ENCODE peak calls at places on chromosomes 1 and 21, in five cellular contexts. W is left lung, U is tibial artery, P is small intestine, J is pancreas. Y is an unnamed sample.

GRCh38 chr1:234631721-234632125 is 21.7 kb upstream of the IRF2BP2 start:
- DNase-seq in W (no peak), U (no peak), P (peak; percentile 69), J (no peak), Y (no peak)

GRCh38 chr1:106225406-106225805 is 831.1 kb upstream of the PRMT6 start:
- DNase-seq in W (no peak), U (no peak), P (no peak), J (no peak), Y (no peak)

GRCh38 chr1:47485817-47486216 is 48.0 kb downstream of the FOXD2 start:
- DNase-seq in W (no peak), U (no peak), P (no peak), J (no peak), Y (no peak)

GRCh38 chr21:43989401-43989800 is 22.7 kb upstream of the TRAPPC10 start:
- DNase-seq in W (no peak), U (no peak), P (no peak), J (no peak), Y (no peak)

GRCh38 chr1:165365344-165365743 is 8.8 kb upstream of the LMX1A start:
- DNase-seq in W (no peak), U (no peak), P (no peak), J (no peak), Y (no peak)

GRCh38 chr1:58848818-58849411 is 65.1 kb upstream of the JUN start:
- DNase-seq in W (peak; percentile 72), U (peak; percentile 71), P (peak; percentile 23), J (peak; percentile 43), Y (peak; percentile 73)

GRCh38 chr21:41166947-41167346 is 1.0 kb upstream of the BACE2 start:
- DNase-seq in W (peak; percentile 37), U (peak; percentile 67), P (no peak), J (peak; percentile 32), Y (no peak)

GRCh38 chr1:33640114-33640660 is 167.7 kb downstream of the ZSCAN20 start:
- DNase-seq in W (no peak), U (no peak), P (no peak), J (no peak), Y (no peak)

GRCh38 chr1:215539803-215540575 is 27.1 kb upstream of the KCTD3 start:
- DNase-seq in W (no peak), U (no peak), P (peak; percentile 25), J (no peak), Y (no peak)

GRCh38 chr1:119537979-119538378 is 31.0 kb downstream of the HSD3B1 start:
- DNase-seq in W (no peak), U (no peak), P (peak; percentile 13), J (no peak), Y (no peak)

GRCh38 chr1:26290061-26290415 is 10.2 kb downstream of the SH3BGRL3 start:
- DNase-seq in W (no peak), U (no peak), P (no peak), J (no peak), Y (peak; percentile 59)

GRCh38 chr1:155932085-155932484 is 2.1 kb downstream of the KHDC4 start:
- DNase-seq in W (no peak), U (no peak), P (peak; percentile 41), J (no peak), Y (no peak)

GRCh38 chr1:43582162-43582566 is 51.5 kb downstream of the PTPRF start:
- DNase-seq in W (peak; percentile 61), U (no peak), P (peak; percentile 96), J (no peak), Y (no peak)

GRCh38 chr1:217747156-217747769 is 116.1 kb downstream of the SPATA17 start:
- DNase-seq in W (no peak), U (no peak), P (peak; percentile 26), J (no peak), Y (no peak)

GRCh38 chr1:204828352-204828850 is 42.3 kb upstream of the NFASC start:
- DNase-seq in W (no peak), U (peak; percentile 29), P (peak; percentile 43), J (no peak), Y (no peak)

GRCh38 chr21:31282095-31282709 is 61.9 kb downstream of the TIAM1 start:
- DNase-seq in W (no peak), U (no peak), P (peak; percentile 37), J (no peak), Y (no peak)

GRCh38 chr1:202416641-202417040 is 68.1 kb downstream of the PPP1R12B start:
- DNase-seq in W (no peak), U (no peak), P (no peak), J (no peak), Y (no peak)

GRCh38 chr1:61851849-61852692 is 109.8 kb downstream of the PATJ start:
- DNase-seq in W (no peak), U (no peak), P (peak; percentile 60), J (no peak), Y (no peak)

GRCh38 chr1:221557024-221557423 is 184.9 kb downstream of the DUSP10 start:
- DNase-seq in W (no peak), U (no peak), P (no peak), J (no peak), Y (no peak)

GRCh38 chr1:184792450-184792969 is 37.9 kb upstream of the EDEM3 start:
- DNase-seq in W (peak; percentile 64), U (peak; percentile 92), P (peak; percentile 82), J (peak; percentile 92), Y (peak; percentile 78)

GRCh38 chr1:206735553-206736031 is 35.0 kb upstream of the IL19 start:
- DNase-seq in W (no peak), U (no peak), P (no peak), J (peak; percentile 15), Y (no peak)

GRCh38 chr1:19650416-19651140 is 6.5 kb downstream of the NBL1 start:
- DNase-seq in W (no peak), U (no peak), P (no peak), J (no peak), Y (no peak)

GRCh38 chr1:150973826-150974579 is 632 bp downstream of the CERS2 start:
- DNase-seq in W (peak; percentile 56), U (peak; percentile 29), P (peak; percentile 51), J (peak; percentile 34), Y (no peak)

GRCh38 chr21:32467291-32467690 is 54.8 kb downstream of the EVA1C start:
- DNase-seq in W (no peak), U (no peak), P (no peak), J (no peak), Y (no peak)

DNA sequence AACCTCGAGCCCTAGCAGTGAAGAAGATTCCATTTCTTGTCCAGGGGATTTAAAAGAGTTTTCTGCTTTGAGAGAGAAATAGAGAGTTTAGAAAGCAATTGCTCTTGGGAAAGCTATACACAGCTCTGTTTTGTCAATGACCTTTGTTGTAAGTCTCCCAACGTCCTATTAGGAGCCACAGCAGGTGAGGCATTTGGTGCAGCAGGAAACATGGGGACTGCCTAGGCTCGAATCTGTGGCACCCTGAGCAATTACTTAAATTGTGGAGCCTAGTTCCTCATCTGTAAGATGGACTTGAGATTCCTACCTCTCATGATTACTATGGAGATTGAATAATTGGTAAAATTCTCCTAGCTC is 8.2 kb downstream of the DCLRE1B start:
- DNase-seq in W (no peak), U (no peak), P (no peak), J (no peak), Y (no peak)
- H3K27ac ChIP-seq in W (peak overlapping the region; percentile 31), U (peak overlapping the region; percentile 73), P (peak overlapping the region; percentile 80), J (peak overlapping the region; percentile 10), Y (peak overlapping the region; percentile 1)

GRCh38 chr21:46128983-46129571 is 26.3 kb downstream of the FTCD start:
- DNase-seq in W (no peak), U (peak; percentile 28), P (no peak), J (no peak), Y (no peak)
- H3K27ac ChIP-seq in W (no peak overlapping the region), U (no peak overlapping the region), P (no peak overlapping the region), J (no peak overlapping the region), Y (no peak overlapping the region)

GRCh38 chr1:15217654-15218053 is 29.4 kb upstream of the FHAD1 start:
- DNase-seq in W (no peak), U (no peak), P (no peak), J (no peak), Y (no peak)

GRCh38 chr1:15212989-15213291 is 34.1 kb upstream of the FHAD1 start:
- DNase-seq in W (no peak), U (no peak), P (no peak), J (no peak), Y (no peak)

GRCh38 chr1:15213333-15213732 is 33.7 kb upstream of the FHAD1 start:
- DNase-seq in W (no peak), U (no peak), P (no peak), J (no peak), Y (no peak)

GRCh38 chr1:15214507-15214906 is 32.5 kb upstream of the FHAD1 start:
- DNase-seq in W (no peak), U (no peak), P (no peak), J (no peak), Y (no peak)

DNA sequence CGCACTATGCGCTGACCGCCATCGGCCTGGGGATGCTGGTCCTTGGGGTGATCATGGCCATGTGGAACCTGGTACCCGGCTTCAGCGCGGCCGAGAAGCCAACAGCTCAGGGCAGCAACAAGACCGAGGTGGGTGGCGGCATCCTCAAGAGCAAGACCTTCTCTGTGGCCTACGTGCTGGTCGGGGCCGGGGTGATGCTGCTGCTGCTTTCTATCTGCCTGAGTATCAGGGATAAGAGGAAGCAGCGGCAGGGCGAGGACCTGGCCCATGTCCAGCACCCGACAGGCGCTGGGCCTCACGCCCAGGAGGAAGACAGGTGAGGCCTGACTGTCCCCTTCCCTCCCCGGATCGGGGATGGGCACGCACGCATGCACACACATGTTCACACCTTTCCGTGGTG is 31.9 kb upstream of the FHAD1 start:
- DNase-seq in W (no peak), U (no peak), P (peak; percentile 41), J (no peak), Y (no peak)
- H3K27ac ChIP-seq in W (no peak overlapping the region), U (peak overlapping the region; percentile 66), P (no peak overlapping the region), J (no peak overlapping the region), Y (no peak overlapping the region)

GRCh38 chr1:35572296-35572695 is 818 bp upstream of the TFAP2E start:
- DNase-seq in W (no peak), U (no peak), P (no peak), J (no peak), Y (no peak)

GRCh38 chr1:35574655-35575400 is 1.7 kb downstream of the TFAP2E start:
- DNase-seq in W (no peak), U (no peak), P (no peak), J (no peak), Y (no peak)

GRCh38 chr1:35575401-35575958 is 2.4 kb downstream of the TFAP2E start:
- DNase-seq in W (no peak), U (no peak), P (no peak), J (no peak), Y (no peak)

GRCh38 chr1:35573198-35573775 is at the start of gene TFAP2E:
- DNase-seq in W (peak; percentile 63), U (no peak), P (peak; percentile 38), J (no peak), Y (no peak)

DNA sequence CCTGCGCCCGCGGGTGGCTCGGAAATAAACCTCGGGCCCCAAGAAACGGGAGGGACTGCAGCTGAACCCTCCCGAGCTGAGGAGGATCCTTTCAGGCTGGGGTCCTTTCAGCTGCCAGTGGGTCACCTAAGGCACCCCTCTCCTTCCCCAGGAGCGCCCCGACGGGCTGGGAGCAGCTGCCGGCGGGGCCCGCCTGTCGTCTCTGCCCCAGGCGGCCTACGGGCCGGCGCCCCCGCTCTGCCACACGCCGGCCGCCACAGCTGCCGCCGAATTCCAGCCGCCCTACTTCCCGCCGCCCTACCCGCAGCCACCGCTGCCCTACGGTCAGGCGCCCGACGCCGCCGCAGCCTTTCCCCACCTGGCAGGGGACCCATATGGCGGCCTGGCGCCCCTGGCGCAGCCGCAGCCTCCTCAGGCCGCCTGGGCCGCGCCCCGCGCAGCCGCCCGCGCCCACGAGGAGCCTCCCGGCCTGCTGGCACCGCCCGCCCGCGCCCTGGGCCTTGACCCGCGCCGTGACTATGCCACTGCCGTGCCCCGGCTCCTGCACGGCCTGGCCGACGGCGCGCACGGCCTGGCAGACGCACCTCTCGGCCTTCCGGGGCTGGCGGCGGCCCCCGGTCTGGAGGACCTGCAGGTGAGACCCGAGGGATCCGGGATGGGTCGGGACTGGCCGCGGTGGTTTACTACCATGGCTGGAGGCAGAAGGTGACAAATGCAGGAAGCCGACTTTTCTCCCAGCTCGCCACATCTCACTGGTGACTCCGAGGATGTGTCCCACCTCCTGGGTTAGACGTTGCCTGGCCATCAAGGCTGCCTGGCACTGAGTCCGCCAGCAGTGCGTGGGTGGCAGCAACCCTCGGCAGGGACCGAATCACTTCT is 901 bp downstream of the TFAP2E start:
- DNase-seq in W (no peak), U (no peak), P (no peak), J (no peak), Y (no peak)
- H3K27ac ChIP-seq in W (no peak overlapping the region), U (no peak overlapping the region), P (no peak overlapping the region), J (no peak overlapping the region), Y (no peak overlapping the region)